ENCODE peak calls at places on chromosomes 13 and 19, in six cellular contexts. J is fibroblast of lung, G is AG10803, L is AG04450, Q is progenitor cell of endocrine pancreas, D is WTC11. B is an unnamed sample.

GRCh38 chr19:54114340-54114826 is 1.1 kb downstream of the TFPT start:
- DNase-seq in L (no peak), G (peak), J (peak), Q (no peak), D (no peak), B (no peak)

GRCh38 chr13:104593693-104594092 is 1527.5 kb upstream of the SLC10A2 start:
- DNase-seq in Q (no peak), D (no peak), G (no peak), J (no peak), L (no peak), B (no peak)

GRCh38 chr19:42081584-42082258 is 5.8 kb downstream of the ZNF574 start:
- DNase-seq in G (peak), D (no peak), J (peak), Q (no peak), L (no peak), B (no peak)

GRCh38 chr19:18414504-18415176 is 4.6 kb upstream of the SSBP4 start:
- DNase-seq in L (no peak), Q (no peak), G (no peak), J (no peak), D (no peak), B (no peak)

GRCh38 chr13:94419304-94419943 is 60.1 kb downstream of the DCT start:
- DNase-seq in J (peak), L (peak), D (no peak), G (peak), Q (no peak), B (no peak)

GRCh38 chr19:43450545-43450997 is 14.8 kb downstream of the LYPD3 start:
- DNase-seq in J (peak), G (peak), L (no peak), Q (no peak), D (no peak), B (no peak)

GRCh38 chr19:47331931-47332547 is at the start of gene C5AR2:
- DNase-seq in J (no peak), L (no peak), G (peak), Q (no peak), D (no peak), B (no peak)

GRCh38 chr13:80082396-80083096 is 258.4 kb downstream of the SPRY2 start:
- DNase-seq in Q (no peak), G (peak), J (peak), L (no peak), D (no peak), B (no peak)

GRCh38 chr13:50235604-50236003 is 220.4 kb downstream of the KCNRG start:
- DNase-seq in L (no peak), G (no peak), Q (no peak), J (no peak), D (no peak), B (no peak)

GRCh38 chr13:39815345-39816111 is 160.1 kb downstream of the COG6 start:
- DNase-seq in J (no peak), G (no peak), L (no peak), D (no peak), Q (no peak), B (no peak)
- TF ChIP-seq CTCF in J (no peak), G (peak), L (no peak), D (no peak), Q (no peak), B (peak)

GRCh38 chr19:33746159-33746558 is 50.5 kb upstream of the KCTD15 start:
- DNase-seq in D (no peak), L (no peak), G (no peak), Q (no peak), J (no peak), B (no peak)

GRCh38 chr19:33745297-33745696 is 51.4 kb upstream of the KCTD15 start:
- DNase-seq in L (no peak), J (no peak), Q (no peak), G (no peak), D (no peak), B (no peak)

GRCh38 chr19:33749016-33749415 is 47.7 kb upstream of the KCTD15 start:
- DNase-seq in L (no peak), J (no peak), G (no peak), D (no peak), Q (no peak), B (no peak)

GRCh38 chr19:33748231-33748630 is 48.4 kb upstream of the KCTD15 start:
- DNase-seq in J (no peak), D (no peak), G (no peak), L (no peak), Q (no peak), B (no peak)

DNA sequence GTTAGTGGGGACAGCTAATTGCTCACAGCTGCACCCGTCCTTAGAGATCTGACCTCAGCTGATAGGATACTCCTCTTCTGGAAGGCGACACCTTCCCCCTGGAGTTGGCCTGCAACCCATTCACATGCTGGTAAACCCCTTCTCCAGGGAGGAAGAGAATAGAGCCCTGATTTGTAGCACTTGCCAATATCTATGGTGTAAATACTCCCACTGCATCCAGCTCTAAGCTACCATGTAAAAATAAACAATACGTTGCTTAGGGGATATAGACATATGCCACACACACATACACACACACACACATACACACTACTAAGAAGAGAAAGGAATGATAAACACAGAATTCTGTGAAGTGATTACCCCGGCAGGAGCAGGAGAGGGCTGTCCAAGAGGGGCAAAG is 49.4 kb upstream of the KCTD15 start:
- DNase-seq in J (no peak), L (no peak), Q (no peak), G (no peak), D (no peak), B (no peak)
- TF ChIP-seq CTCF in J (no peak), L (no peak), Q (no peak), G (no peak), D (no peak), B (no peak)

GRCh38 chr19:55546822-55547614 is 1.7 kb upstream of the SBK3 start:
- DNase-seq in L (peak), Q (no peak), G (peak), J (peak), D (no peak), B (no peak)

GRCh38 chr19:55552620-55553019 is 7.3 kb upstream of the SBK3 start:
- DNase-seq in J (peak), L (peak), G (peak), Q (no peak), D (no peak), B (no peak)

GRCh38 chr19:55552206-55552605 is 6.9 kb upstream of the SBK3 start:
- DNase-seq in Q (no peak), L (no peak), G (no peak), J (no peak), D (no peak), B (no peak)

GRCh38 chr19:55550321-55550650 is 4.9 kb upstream of the SBK3 start:
- DNase-seq in Q (no peak), J (peak), G (no peak), D (no peak), L (no peak), B (no peak)

GRCh38 chr19:55549500-55550320 is 4.4 kb upstream of the SBK3 start:
- DNase-seq in D (peak), J (peak), G (peak), L (peak), Q (no peak), B (no peak)
- TF ChIP-seq CTCF in D (no peak), J (no peak), G (no peak), L (no peak), Q (no peak), B (peak)

DNA sequence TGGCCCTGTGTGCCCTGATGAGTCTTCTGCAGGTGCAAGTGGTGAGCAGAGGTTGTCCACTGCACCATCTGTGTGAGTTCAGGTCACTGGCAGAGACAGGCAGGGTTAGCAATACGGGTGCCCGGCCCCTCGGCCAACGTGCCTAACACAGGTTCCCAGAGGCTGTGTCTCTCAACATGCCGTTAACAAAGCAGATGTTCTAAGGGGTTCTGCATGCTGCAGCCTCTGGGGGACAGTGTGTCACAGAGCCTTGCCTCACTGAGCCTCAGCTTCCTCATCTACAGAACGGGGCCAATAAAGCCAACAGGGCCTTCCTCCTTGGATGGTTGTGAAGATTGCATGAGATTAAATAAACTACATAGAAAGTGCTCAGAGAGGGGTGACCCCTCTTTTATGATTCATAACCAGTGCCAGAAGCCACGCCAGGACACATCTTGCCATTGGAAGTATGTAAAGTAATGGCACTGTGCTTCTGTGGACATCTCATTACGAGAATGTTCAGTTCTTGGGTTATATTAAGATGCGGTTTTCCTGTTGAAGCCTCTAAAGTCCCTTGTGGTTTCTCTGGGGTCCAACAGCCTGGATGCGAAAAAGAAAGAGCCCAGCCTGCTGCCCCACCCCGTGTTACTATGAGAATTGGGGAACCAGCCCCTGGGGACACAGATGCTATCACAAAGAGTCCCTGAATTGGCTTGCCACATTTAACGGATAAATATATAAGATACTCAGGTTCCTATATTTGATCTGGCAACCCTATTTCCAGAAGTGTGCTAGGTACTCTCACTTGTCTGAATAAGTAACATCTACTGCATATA is 11.2 kb upstream of the ARHGEF18 start:
- DNase-seq in L (no peak), J (no peak), Q (no peak), D (no peak), G (no peak), B (no peak)
- TF ChIP-seq CTCF in L (no peak), J (no peak), Q (no peak), D (no peak), G (no peak), B (no peak)

GRCh38 chr19:50464348-50464747 is 12.0 kb upstream of the EMC10 start:
- DNase-seq in Q (no peak), L (no peak), J (no peak), G (no peak), D (no peak), B (no peak)

GRCh38 chr19:50467566-50467965 is 8.7 kb upstream of the EMC10 start:
- DNase-seq in G (no peak), D (no peak), L (no peak), Q (no peak), J (no peak), B (no peak)

GRCh38 chr19:50462970-50463369 is 13.3 kb upstream of the EMC10 start:
- DNase-seq in G (no peak), L (no peak), J (no peak), D (no peak), Q (no peak), B (no peak)

GRCh38 chr19:50465000-50465399 is 11.3 kb upstream of the EMC10 start:
- DNase-seq in L (no peak), G (no peak), Q (no peak), J (no peak), D (no peak), B (no peak)

GRCh38 chr19:50465986-50466771 is 10.1 kb upstream of the EMC10 start:
- DNase-seq in Q (peak), J (peak), D (peak), G (no peak), L (no peak), B (no peak)
- TF ChIP-seq CTCF in Q (peak), J (no peak), D (no peak), G (peak), L (peak), B (peak)

GRCh38 chr13:46317120-46317519 is 69.9 kb downstream of the RUBCNL start:
- DNase-seq in J (no peak), L (no peak), D (no peak), G (peak), Q (no peak), B (no peak)
- TF ChIP-seq CTCF in J (peak), L (no peak), D (no peak), G (peak), Q (no peak), B (peak)

DNA sequence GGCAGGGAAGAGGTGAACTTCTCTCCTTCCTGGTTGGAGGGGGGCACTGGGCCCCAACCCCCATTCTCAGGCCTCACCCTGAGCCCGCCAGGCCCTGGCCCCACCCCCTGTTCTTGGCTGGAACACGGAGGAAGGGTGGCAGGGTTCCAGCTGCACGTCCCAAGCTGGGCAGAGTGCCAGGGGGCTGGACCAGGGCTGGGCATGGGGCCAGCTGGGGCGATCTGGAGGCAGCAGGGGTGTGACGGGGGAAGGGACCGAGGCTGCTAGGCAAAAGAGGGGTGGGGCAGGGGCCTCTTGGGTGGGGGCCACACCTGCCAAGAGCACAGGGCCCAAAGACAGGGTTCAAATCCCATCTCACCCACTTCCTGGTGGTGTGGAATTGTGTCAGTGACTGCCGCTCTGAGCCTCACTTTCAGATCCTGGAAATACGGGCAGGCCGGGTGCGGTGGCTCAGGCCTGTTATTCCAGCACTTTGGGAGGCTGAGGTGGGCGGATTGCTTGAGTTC is 2.2 kb downstream of the HIF3A start:
- DNase-seq in J (peak), Q (no peak), G (peak), L (peak), D (no peak), B (peak)
- TF ChIP-seq CTCF in J (no peak), Q (no peak), G (no peak), L (no peak), D (no peak), B (no peak)

GRCh38 chr19:58408152-58409009 is at the start of gene ZNF584:
- DNase-seq in D (peak), G (peak), Q (peak), J (peak), L (peak), B (peak)
- TF ChIP-seq CTCF in D (no peak), G (peak), Q (no peak), J (no peak), L (peak), B (peak)

GRCh38 chr19:38952395-38953165 is 21.8 kb downstream of the MRPS12 start:
- DNase-seq in J (no peak), Q (no peak), D (peak), G (no peak), L (no peak), B (no peak)
- TF ChIP-seq CTCF in J (peak), Q (peak), D (peak), G (no peak), L (peak), B (peak)

GRCh38 chr13:114143806-114144605 is 11.6 kb upstream of the RASA3 start:
- DNase-seq in J (no peak), L (no peak), D (peak), Q (no peak), G (no peak), B (peak)
- TF ChIP-seq CTCF in J (no peak), L (peak), D (no peak), Q (peak), G (no peak), B (peak)